ENCODE peak calls at places on chromosomes 4 and X, in nine cellular contexts. B is left lung, C is occipital lobe, Z is GM03348, D is COR-L47, M is NCI-H2227 treated with DMSO at 0.1 percent for 48 hours, R is NCI-H748 treated with DMSO at 0.1 percent for 48 hours, Q is sigmoid colon, J is T-helper 9 cell. Y is an unnamed sample.

GRCh38 chr4:88803600-88804096 is 106.0 kb upstream of the NAP1L5 start:
- DNase-seq in Z (peak; percentile 52), R (no peak), J (no peak), D (no peak), B (peak; percentile 23), C (no peak), Q (peak; percentile 72), M (no peak), Y (no peak)

GRCh38 chr4:74044676-74045075 is 6.2 kb upstream of the CXCL3 start:
- DNase-seq in B (no peak), Q (no peak), D (no peak), C (no peak), Z (peak; percentile 16), R (no peak), M (no peak), J (no peak), Y (no peak)

GRCh38 chrX:68940601-68941000 is 111.8 kb downstream of the EFNB1 start:
- DNase-seq in D (no peak), J (no peak), B (no peak), Q (peak; percentile 41), R (no peak), M (no peak), Z (no peak), C (no peak), Y (no peak)

GRCh38 chr4:850323-850945 is 24.5 kb upstream of the CPLX1 start:
- DNase-seq in M (no peak), C (no peak), R (no peak), J (no peak), Q (no peak), D (no peak), Z (no peak), B (peak; percentile 42), Y (no peak)

GRCh38 chr4:4866124-4866832 is 6.8 kb downstream of the MSX1 start:
- DNase-seq in D (no peak), Q (no peak), C (no peak), R (no peak), Z (peak; percentile 60), M (no peak), J (no peak), B (no peak), Y (no peak)

GRCh38 chr4:15262396-15262795 is 165.4 kb upstream of the C1QTNF7 start:
- DNase-seq in J (no peak), Q (no peak), C (no peak), Z (no peak), R (no peak), M (no peak), B (no peak), D (no peak), Y (no peak)

GRCh38 chr4:43411226-43411625 is 518.7 kb downstream of the GRXCR1 start:
- DNase-seq in J (no peak), Z (no peak), D (no peak), M (no peak), R (no peak), B (no peak), C (no peak), Q (no peak), Y (no peak)

GRCh38 chr4:71229477-71230257 is 109.2 kb upstream of the SLC4A4 start:
- DNase-seq in B (no peak), J (no peak), R (peak; percentile 1), D (peak; percentile 34), C (peak; percentile 43), Q (no peak), M (no peak), Z (peak; percentile 70), Y (peak; percentile 23)

GRCh38 chrX:63784902-63785692 is at the start of gene ARHGEF9:
- DNase-seq in C (peak; percentile 36), B (no peak), J (no peak), R (no peak), Q (peak; percentile 68), D (no peak), Z (peak; percentile 21), M (no peak), Y (no peak)

GRCh38 chrX:22060451-22060940 is 28.4 kb downstream of the PHEX start:
- DNase-seq in Z (peak; percentile 6), R (no peak), J (no peak), M (no peak), D (no peak), B (no peak), C (no peak), Q (no peak), Y (no peak)

GRCh38 chrX:99271641-99272040 is 1138.4 kb downstream of the PCDH19 start:
- DNase-seq in R (no peak), D (no peak), Q (no peak), J (no peak), M (no peak), C (no peak), B (no peak), Z (no peak), Y (no peak)

GRCh38 chrX:134571831-134572230 is 86.4 kb downstream of the PLAC1 start:
- DNase-seq in R (no peak), B (no peak), C (no peak), D (no peak), Z (peak; percentile 4), J (no peak), M (no peak), Q (no peak), Y (no peak)

Y was measured in caudate nucleus.